ENCODE peak calls at places on chromosomes 2 and 18, in six cellular contexts. One of them, this sample, is unnamed.

GRCh38 chr18:6546229-6546628 is 131.5 kb upstream of the L3MBTL4 start:
- DNase-seq in CD4-positive, alpha-beta T cell: no peak
- DNase-seq in IMR-90: no peak
- DNase-seq in glutamatergic neuron: no peak
- DNase-seq in endodermal cell: no peak
- DNase-seq in GM20000: no peak
- DNase-seq in this sample: no peak

GRCh38 chr2:80247339-80247738 is 57.2 kb downstream of the LRRTM1 start:
- DNase-seq in CD4-positive, alpha-beta T cell: no peak
- DNase-seq in IMR-90: no peak
- DNase-seq in glutamatergic neuron: no peak
- DNase-seq in endodermal cell: no peak
- DNase-seq in GM20000: no peak
- DNase-seq in this sample: no peak

GRCh38 chr2:161036926-161037325 is 123.3 kb upstream of the TANK start:
- DNase-seq in CD4-positive, alpha-beta T cell: no peak
- DNase-seq in IMR-90: no peak
- DNase-seq in glutamatergic neuron: no peak
- DNase-seq in endodermal cell: no peak
- DNase-seq in GM20000: no peak
- DNase-seq in this sample: no peak

GRCh38 chr2:173002751-173003541 is 72.7 kb upstream of the MAP3K20 start:
- DNase-seq in CD4-positive, alpha-beta T cell: no peak
- DNase-seq in IMR-90: no peak
- DNase-seq in glutamatergic neuron: no peak
- DNase-seq in endodermal cell: no peak
- DNase-seq in GM20000: no peak
- DNase-seq in this sample: no peak

GRCh38 chr2:218046234-218046633 is 22.8 kb upstream of the RUFY4 start:
- DNase-seq in CD4-positive, alpha-beta T cell: no peak
- DNase-seq in IMR-90: no peak
- DNase-seq in glutamatergic neuron: no peak
- DNase-seq in endodermal cell: no peak
- DNase-seq in GM20000: no peak
- DNase-seq in this sample: no peak

GRCh38 chr2:233247116-233247515 is 4.4 kb upstream of the ATG16L1 start:
- DNase-seq in CD4-positive, alpha-beta T cell: no peak
- DNase-seq in IMR-90: no peak
- DNase-seq in glutamatergic neuron: no peak
- DNase-seq in endodermal cell: no peak
- DNase-seq in GM20000: no peak
- DNase-seq in this sample: no peak

GRCh38 chr2:133871810-133872209 is 303.5 kb upstream of the NCKAP5 start:
- DNase-seq in CD4-positive, alpha-beta T cell: no peak
- DNase-seq in IMR-90: peak
- DNase-seq in glutamatergic neuron: no peak
- DNase-seq in endodermal cell: no peak
- DNase-seq in GM20000: no peak
- DNase-seq in this sample: no peak

GRCh38 chr2:203718087-203718486 is 11.6 kb downstream of the CD28 start:
- DNase-seq in CD4-positive, alpha-beta T cell: peak
- DNase-seq in IMR-90: peak
- DNase-seq in glutamatergic neuron: no peak
- DNase-seq in endodermal cell: no peak
- DNase-seq in GM20000: no peak
- DNase-seq in this sample: no peak

GRCh38 chr2:196696423-196697073 is 57.0 kb downstream of the CCDC150 start:
- DNase-seq in CD4-positive, alpha-beta T cell: no peak
- DNase-seq in IMR-90: peak
- DNase-seq in glutamatergic neuron: no peak
- DNase-seq in endodermal cell: no peak
- DNase-seq in GM20000: no peak
- DNase-seq in this sample: no peak

GRCh38 chr2:24024018-24024417 is 14.1 kb downstream of the MFSD2B start:
- DNase-seq in CD4-positive, alpha-beta T cell: no peak
- DNase-seq in IMR-90: peak
- DNase-seq in glutamatergic neuron: no peak
- DNase-seq in endodermal cell: peak
- DNase-seq in GM20000: no peak
- DNase-seq in this sample: no peak

GRCh38 chr2:207015901-207016300 is 76.6 kb downstream of the CPO start:
- DNase-seq in CD4-positive, alpha-beta T cell: no peak
- DNase-seq in IMR-90: no peak
- DNase-seq in glutamatergic neuron: no peak
- DNase-seq in endodermal cell: no peak
- DNase-seq in GM20000: no peak
- DNase-seq in this sample: no peak

GRCh38 chr2:85400541-85400940 is 9.6 kb downstream of the CAPG start:
- DNase-seq in CD4-positive, alpha-beta T cell: no peak
- DNase-seq in IMR-90: no peak
- DNase-seq in glutamatergic neuron: no peak
- DNase-seq in endodermal cell: no peak
- DNase-seq in GM20000: no peak
- DNase-seq in this sample: no peak

GRCh38 chr2:188659656-188660406 is 314.3 kb upstream of the COL3A1 start:
- DNase-seq in CD4-positive, alpha-beta T cell: no peak
- DNase-seq in IMR-90: peak
- DNase-seq in glutamatergic neuron: no peak
- DNase-seq in endodermal cell: no peak
- DNase-seq in GM20000: no peak
- DNase-seq in this sample: no peak

GRCh38 chr2:174444761-174445160 is 42.1 kb downstream of the GPR155 start:
- DNase-seq in CD4-positive, alpha-beta T cell: no peak
- DNase-seq in IMR-90: no peak
- DNase-seq in glutamatergic neuron: no peak
- DNase-seq in endodermal cell: no peak
- DNase-seq in GM20000: no peak
- DNase-seq in this sample: no peak

GRCh38 chr2:173959358-173959884 is 5.8 kb downstream of the SP3 start:
- DNase-seq in CD4-positive, alpha-beta T cell: no peak
- DNase-seq in IMR-90: no peak
- DNase-seq in glutamatergic neuron: no peak
- DNase-seq in endodermal cell: no peak
- DNase-seq in GM20000: no peak
- DNase-seq in this sample: no peak

GRCh38 chr2:70946832-70947442 is 11.2 kb downstream of the ATP6V1B1 start:
- DNase-seq in CD4-positive, alpha-beta T cell: peak
- DNase-seq in IMR-90: peak
- DNase-seq in glutamatergic neuron: peak
- DNase-seq in endodermal cell: peak
- DNase-seq in GM20000: peak
- DNase-seq in this sample: no peak

DNA sequence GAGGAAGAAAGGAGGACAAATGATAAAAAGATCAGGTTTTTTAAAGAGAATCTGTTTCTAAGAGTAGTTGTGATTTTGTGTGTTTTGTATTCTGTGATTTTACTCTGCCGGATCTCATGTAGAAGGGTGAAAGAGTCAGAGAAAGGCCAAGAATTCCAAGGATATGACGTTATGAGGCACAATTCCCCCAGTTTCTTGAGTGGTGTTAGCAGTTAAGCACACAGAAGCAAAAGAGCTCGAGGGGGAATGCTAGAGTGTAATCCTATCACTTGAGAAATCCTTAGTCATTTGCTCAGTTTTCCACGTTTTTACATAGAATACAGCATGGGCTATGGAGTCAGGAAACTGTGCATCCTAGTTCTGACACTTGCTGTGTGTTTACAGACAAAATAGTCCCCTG is 34.8 kb downstream of the METTL4 start:
- DNase-seq in CD4-positive, alpha-beta T cell: no peak
- DNase-seq in IMR-90: peak
- DNase-seq in glutamatergic neuron: no peak
- DNase-seq in endodermal cell: no peak
- DNase-seq in GM20000: no peak
- DNase-seq in this sample: no peak
- TF ChIP-seq CTCF in CD4-positive, alpha-beta T cell: no peak
- TF ChIP-seq CTCF in IMR-90: no peak
- TF ChIP-seq CTCF in glutamatergic neuron: no peak
- TF ChIP-seq CTCF in endodermal cell: no peak
- TF ChIP-seq CTCF in GM20000: no peak
- TF ChIP-seq CTCF in this sample: no peak

GRCh38 chr2:99725810-99726209 is 236.0 kb upstream of the REV1 start:
- DNase-seq in CD4-positive, alpha-beta T cell: no peak
- DNase-seq in IMR-90: peak
- DNase-seq in glutamatergic neuron: no peak
- DNase-seq in endodermal cell: no peak
- DNase-seq in GM20000: no peak
- DNase-seq in this sample: no peak

GRCh38 chr2:99722726-99723125 is 232.9 kb upstream of the REV1 start:
- DNase-seq in CD4-positive, alpha-beta T cell: no peak
- DNase-seq in IMR-90: peak
- DNase-seq in glutamatergic neuron: no peak
- DNase-seq in endodermal cell: no peak
- DNase-seq in GM20000: no peak
- DNase-seq in this sample: no peak

GRCh38 chr2:99727199-99727598 is 237.4 kb upstream of the REV1 start:
- DNase-seq in CD4-positive, alpha-beta T cell: no peak
- DNase-seq in IMR-90: peak
- DNase-seq in glutamatergic neuron: no peak
- DNase-seq in endodermal cell: no peak
- DNase-seq in GM20000: no peak
- DNase-seq in this sample: no peak

GRCh38 chr2:99728166-99728565 is 238.3 kb upstream of the REV1 start:
- DNase-seq in CD4-positive, alpha-beta T cell: no peak
- DNase-seq in IMR-90: no peak
- DNase-seq in glutamatergic neuron: no peak
- DNase-seq in endodermal cell: no peak
- DNase-seq in GM20000: no peak
- DNase-seq in this sample: no peak

DNA sequence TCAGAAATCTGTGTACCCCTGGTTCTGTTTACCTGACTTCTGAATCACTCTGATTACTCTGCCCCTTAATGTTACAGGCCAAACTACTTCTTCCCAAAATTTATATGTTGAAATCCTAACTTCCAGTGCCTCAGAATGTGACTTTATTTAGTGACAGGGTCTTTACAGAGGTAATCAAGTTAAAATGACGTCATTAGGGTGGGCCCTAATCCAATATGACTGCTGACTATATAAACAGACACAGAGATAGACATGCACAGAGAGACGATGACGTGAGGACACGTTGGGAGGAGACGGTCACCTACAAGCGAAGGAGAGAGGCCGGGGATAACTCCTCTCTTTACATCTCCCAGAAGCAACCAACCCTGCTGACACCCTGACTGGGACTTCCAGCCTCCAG is 233.8 kb upstream of the REV1 start:
- DNase-seq in CD4-positive, alpha-beta T cell: no peak
- DNase-seq in IMR-90: no peak
- DNase-seq in glutamatergic neuron: no peak
- DNase-seq in endodermal cell: no peak
- DNase-seq in GM20000: no peak
- DNase-seq in this sample: no peak
- TF ChIP-seq CTCF in CD4-positive, alpha-beta T cell: no peak
- TF ChIP-seq CTCF in IMR-90: no peak
- TF ChIP-seq CTCF in glutamatergic neuron: no peak
- TF ChIP-seq CTCF in endodermal cell: no peak
- TF ChIP-seq CTCF in GM20000: no peak
- TF ChIP-seq CTCF in this sample: no peak

DNA sequence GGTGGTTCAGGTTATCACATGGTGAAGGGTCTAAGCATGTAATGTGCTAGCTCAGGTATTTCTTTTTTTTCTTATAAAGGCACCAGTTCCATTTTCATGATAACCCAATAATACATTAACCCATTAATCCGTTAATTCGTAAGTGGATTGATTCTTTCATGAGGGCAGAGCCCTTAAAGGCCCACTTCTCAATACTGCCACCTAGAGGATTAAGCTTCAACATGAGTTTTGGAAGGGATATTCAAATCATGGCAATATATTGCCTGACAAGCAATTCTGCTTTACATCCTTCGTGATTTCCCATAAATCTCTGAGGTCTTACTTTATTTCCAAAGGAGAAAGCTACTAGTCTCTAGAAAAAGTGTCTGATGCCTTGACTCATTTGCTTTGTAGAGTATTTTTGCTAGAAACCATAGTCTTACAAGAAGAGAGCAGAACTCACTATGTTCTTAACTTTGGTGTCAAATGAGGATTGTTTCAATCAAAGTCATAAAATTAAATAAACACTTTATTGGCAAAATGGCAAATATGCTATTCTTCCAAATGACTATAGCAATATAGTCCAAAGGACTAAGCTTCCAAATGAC is 271.3 kb downstream of the KCNS3 start:
- DNase-seq in CD4-positive, alpha-beta T cell: no peak
- DNase-seq in IMR-90: peak
- DNase-seq in glutamatergic neuron: no peak
- DNase-seq in endodermal cell: no peak
- DNase-seq in GM20000: peak
- DNase-seq in this sample: no peak
- TF ChIP-seq CTCF in CD4-positive, alpha-beta T cell: peak
- TF ChIP-seq CTCF in IMR-90: peak
- TF ChIP-seq CTCF in glutamatergic neuron: peak
- TF ChIP-seq CTCF in endodermal cell: peak
- TF ChIP-seq CTCF in GM20000: peak
- TF ChIP-seq CTCF in this sample: peak

GRCh38 chr2:36560726-36561125 is 37.2 kb downstream of the FEZ2 start:
- DNase-seq in CD4-positive, alpha-beta T cell: no peak
- DNase-seq in IMR-90: no peak
- DNase-seq in glutamatergic neuron: no peak
- DNase-seq in endodermal cell: no peak
- DNase-seq in GM20000: no peak
- DNase-seq in this sample: no peak
- TF ChIP-seq CTCF in CD4-positive, alpha-beta T cell: no peak
- TF ChIP-seq CTCF in IMR-90: no peak
- TF ChIP-seq CTCF in glutamatergic neuron: no peak
- TF ChIP-seq CTCF in endodermal cell: no peak
- TF ChIP-seq CTCF in GM20000: no peak
- TF ChIP-seq CTCF in this sample: no peak

DNA sequence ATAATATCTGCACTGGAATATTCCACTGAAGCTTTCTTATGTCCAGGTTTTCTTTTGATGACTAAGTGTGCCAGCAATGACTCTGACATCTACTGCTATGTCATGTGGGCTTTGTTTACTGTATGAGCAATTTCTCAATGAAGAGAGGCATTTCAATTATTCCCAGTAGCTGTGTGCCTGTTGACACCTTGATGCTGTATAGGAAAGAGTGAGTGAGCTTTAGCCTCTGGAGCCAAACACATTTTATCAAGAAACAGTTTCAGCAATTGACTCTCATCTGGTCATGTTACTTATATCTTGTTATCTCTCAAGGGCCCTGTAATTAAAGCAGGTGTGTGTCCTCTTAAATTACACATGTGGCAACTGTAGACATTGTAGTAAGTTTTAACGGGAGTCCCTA is 493.2 kb upstream of the FANCL start:
- DNase-seq in CD4-positive, alpha-beta T cell: no peak
- DNase-seq in IMR-90: peak
- DNase-seq in glutamatergic neuron: no peak
- DNase-seq in endodermal cell: no peak
- DNase-seq in GM20000: no peak
- DNase-seq in this sample: no peak
- TF ChIP-seq CTCF in CD4-positive, alpha-beta T cell: no peak
- TF ChIP-seq CTCF in IMR-90: no peak
- TF ChIP-seq CTCF in glutamatergic neuron: no peak
- TF ChIP-seq CTCF in endodermal cell: no peak
- TF ChIP-seq CTCF in GM20000: no peak
- TF ChIP-seq CTCF in this sample: no peak

This sample was measured in D721Med.